ENCODE peak calls at places on chromosome 13, in ten cellular contexts. L is EL; N is kidney epithelial cell; V is heart left ventricle; F is cardiac fibroblast; U is epithelial cell of esophagus; R is activated CD4-positive, alpha-beta T cell treated with anti-CD3 and anti-CD28 coated beads, Interleukin-2, amount 10 ng/mL, durations not matched to agents 24 days and 14 days; B is tibial artery; S is RPMI8226; K is endothelial cell. A is an unnamed sample.

GRCh38 chr13:67367385-67367784 is 137.2 kb upstream of the PCDH9 start:
- DNase-seq in L (no peak), N (no peak), V (no peak), F (peak), U (no peak), R (no peak), B (no peak), S (no peak), K (no peak), A (no peak)

GRCh38 chr13:87331178-87331577 is 340.0 kb upstream of the SLITRK5 start:
- DNase-seq in L (no peak), N (peak), V (peak), F (no peak), U (peak), R (no peak), B (no peak), S (no peak), K (no peak), A (no peak)

GRCh38 chr13:45341799-45342584 is 1.0 kb upstream of the TPT1 start:
- DNase-seq in L (peak), N (no peak), V (no peak), F (peak), U (peak), R (peak), B (peak), S (no peak), K (no peak), A (peak)

GRCh38 chr13:41547253-41548000 is 90.1 kb downstream of the RGCC start:
- DNase-seq in L (no peak), N (no peak), V (peak), F (peak), U (peak), R (peak), B (peak), S (no peak), K (no peak), A (no peak)

GRCh38 chr13:43815204-43815603 is 28.4 kb upstream of the ENOX1 start:
- DNase-seq in L (peak), N (no peak), V (peak), F (peak), U (no peak), R (no peak), B (no peak), S (no peak), K (no peak), A (no peak)

GRCh38 chr13:57569981-57570380 is 61.6 kb upstream of the PCDH17 start:
- DNase-seq in L (no peak), N (peak), V (no peak), F (no peak), U (no peak), R (no peak), B (no peak), S (no peak), K (no peak), A (no peak)

GRCh38 chr13:112887151-112887550 is 81.9 kb upstream of the MCF2L start:
- DNase-seq in L (no peak), N (no peak), V (no peak), F (no peak), U (no peak), R (no peak), B (no peak), S (no peak), K (no peak), A (no peak)

GRCh38 chr13:80654638-80655249 is 313.8 kb upstream of the SPRY2 start:
- DNase-seq in L (no peak), N (no peak), V (no peak), F (no peak), U (peak), R (no peak), B (no peak), S (no peak), K (no peak), A (no peak)

GRCh38 chr13:51804295-51805172 is 571 bp upstream of the DHRS12 start:
- DNase-seq in L (no peak), N (no peak), V (peak), F (no peak), U (no peak), R (peak), B (peak), S (peak), K (no peak), A (no peak)

GRCh38 chr13:95258619-95259194 is 42.5 kb downstream of the ABCC4 start:
- DNase-seq in L (no peak), N (peak), V (no peak), F (no peak), U (no peak), R (no peak), B (no peak), S (no peak), K (no peak), A (no peak)

GRCh38 chr13:32883501-32883900 is 132.7 kb upstream of the KL start:
- DNase-seq in L (peak), N (no peak), V (peak), F (no peak), U (no peak), R (no peak), B (no peak), S (no peak), K (no peak), A (no peak)

GRCh38 chr13:39144941-39145533 is 106.8 kb downstream of the NHLRC3 start:
- DNase-seq in L (peak), N (peak), V (peak), F (peak), U (peak), R (peak), B (peak), S (peak), K (peak), A (peak)

GRCh38 chr13:101919541-101920306 is 467.2 kb downstream of the ITGBL1 start:
- DNase-seq in L (peak), N (no peak), V (peak), F (peak), U (peak), R (no peak), B (no peak), S (no peak), K (peak), A (peak)

GRCh38 chr13:42110410-42111155 is 62.1 kb downstream of the DGKH start:
- DNase-seq in L (peak), N (no peak), V (no peak), F (peak), U (peak), R (peak), B (no peak), S (peak), K (peak), A (peak)

GRCh38 chr13:41563501-41564001 is 106.2 kb downstream of the RGCC start:
- DNase-seq in L (peak), N (no peak), V (no peak), F (peak), U (peak), R (no peak), B (no peak), S (no peak), K (no peak), A (no peak)

GRCh38 chr13:36345438-36346221 is 564 bp downstream of the SPART start:
- DNase-seq in L (peak), N (peak), V (peak), F (peak), U (peak), R (peak), B (peak), S (peak), K (peak), A (peak)

GRCh38 chr13:110447801-110448200 is 113.7 kb downstream of the RAB20 start:
- DNase-seq in L (no peak), N (no peak), V (no peak), F (no peak), U (peak), R (no peak), B (no peak), S (no peak), K (no peak), A (no peak)

GRCh38 chr13:111095031-111095840 is 19.9 kb upstream of the ARHGEF7 start:
- DNase-seq in L (no peak), N (no peak), V (no peak), F (no peak), U (peak), R (no peak), B (no peak), S (no peak), K (no peak), A (no peak)

GRCh38 chr13:20686167-20686566 is 17.3 kb upstream of the IL17D start:
- DNase-seq in L (no peak), N (no peak), V (no peak), F (no peak), U (no peak), R (no peak), B (no peak), S (no peak), K (no peak), A (no peak)

GRCh38 chr13:91036886-91037285 is 310.6 kb upstream of the MIR17HG start:
- DNase-seq in L (no peak), N (no peak), V (no peak), F (no peak), U (no peak), R (no peak), B (no peak), S (no peak), K (no peak), A (no peak)

GRCh38 chr13:24038846-24039330 is 121.6 kb upstream of the SPATA13 start:
- DNase-seq in L (peak), N (peak), V (no peak), F (peak), U (peak), R (no peak), B (no peak), S (no peak), K (no peak), A (no peak)

GRCh38 chr13:28316841-28317240 is 178.1 kb downstream of the FLT1 start:
- DNase-seq in L (no peak), N (no peak), V (no peak), F (no peak), U (no peak), R (no peak), B (no peak), S (no peak), K (no peak), A (peak)

A was measured in NB4.